ENCODE peak calls at places on chromosomes 13 and 19, in ten cellular contexts. I is body of pancreas; J is left ventricle myocardium inferior; F is effector memory CD4-positive, alpha-beta T cell; V is esophagus squamous epithelium; Y is adrenal gland; H is heart left ventricle; R is mesendoderm; C is mesenchymal stem cell; X is breast epithelium. T is an unnamed sample.

GRCh38 chr13:74158028-74158427 is 23.8 kb upstream of the KLF12 start:
- DNase-seq in I (no peak), J (peak; percentile 19), F (no peak), V (no peak), Y (no peak), H (no peak), R (no peak), C (no peak), X (no peak), T (no peak)

GRCh38 chr19:58229255-58229639 is 533 bp downstream of the ZNF544 start:
- DNase-seq in I (no peak), J (no peak), F (no peak), V (no peak), Y (no peak), H (no peak), R (peak; percentile 76), C (peak; percentile 26), X (no peak), T (peak; percentile 7)

GRCh38 chr19:44662686-44663085 is 8.6 kb upstream of the CEACAM19 start:
- DNase-seq in I (no peak), J (no peak), F (no peak), V (no peak), Y (no peak), H (no peak), R (no peak), C (peak; percentile 56), X (no peak), T (no peak)

GRCh38 chr13:93244141-93244917 is 17.7 kb downstream of the GPC6 start:
- DNase-seq in I (no peak), J (no peak), F (no peak), V (no peak), Y (peak; percentile 25), H (no peak), R (no peak), C (peak; percentile 70), X (no peak), T (no peak)

GRCh38 chr19:44807652-44808462 is 1.0 kb upstream of the BCAM start:
- DNase-seq in I (peak; percentile 57), J (no peak), F (no peak), V (no peak), Y (peak; percentile 40), H (peak; percentile 36), R (peak; percentile 95), C (peak; percentile 65), X (peak; percentile 69), T (peak; percentile 19)

GRCh38 chr19:35516310-35516709 is 2.9 kb upstream of the DMKN start:
- DNase-seq in I (no peak), J (no peak), F (no peak), V (no peak), Y (no peak), H (no peak), R (no peak), C (no peak), X (no peak), T (no peak)

GRCh38 chr19:18253716-18254115 is 20.5 kb downstream of the IQCN start:
- DNase-seq in I (no peak), J (no peak), F (no peak), V (no peak), Y (no peak), H (no peak), R (no peak), C (no peak), X (no peak), T (peak; percentile 93)

GRCh38 chr13:98896868-98897144 is 81.1 kb downstream of the DOCK9 start:
- DNase-seq in I (no peak), J (no peak), F (no peak), V (no peak), Y (no peak), H (no peak), R (no peak), C (no peak), X (no peak), T (no peak)

GRCh38 chr19:50516456-50516855 is 2.7 kb upstream of the ASPDH start:
- DNase-seq in I (no peak), J (no peak), F (no peak), V (no peak), Y (no peak), H (no peak), R (no peak), C (no peak), X (no peak), T (no peak)

GRCh38 chr19:50517704-50518075 is 4.0 kb upstream of the ASPDH start:
- DNase-seq in I (no peak), J (no peak), F (no peak), V (no peak), Y (no peak), H (no peak), R (no peak), C (no peak), X (no peak), T (no peak)

GRCh38 chr19:50516859-50517703 is 3.4 kb upstream of the ASPDH start:
- DNase-seq in I (no peak), J (no peak), F (no peak), V (no peak), Y (no peak), H (no peak), R (no peak), C (no peak), X (no peak), T (no peak)

GRCh38 chr19:50519006-50519575 is 5.4 kb upstream of the ASPDH start:
- DNase-seq in I (no peak), J (no peak), F (no peak), V (no peak), Y (no peak), H (no peak), R (no peak), C (no peak), X (no peak), T (no peak)

DNA sequence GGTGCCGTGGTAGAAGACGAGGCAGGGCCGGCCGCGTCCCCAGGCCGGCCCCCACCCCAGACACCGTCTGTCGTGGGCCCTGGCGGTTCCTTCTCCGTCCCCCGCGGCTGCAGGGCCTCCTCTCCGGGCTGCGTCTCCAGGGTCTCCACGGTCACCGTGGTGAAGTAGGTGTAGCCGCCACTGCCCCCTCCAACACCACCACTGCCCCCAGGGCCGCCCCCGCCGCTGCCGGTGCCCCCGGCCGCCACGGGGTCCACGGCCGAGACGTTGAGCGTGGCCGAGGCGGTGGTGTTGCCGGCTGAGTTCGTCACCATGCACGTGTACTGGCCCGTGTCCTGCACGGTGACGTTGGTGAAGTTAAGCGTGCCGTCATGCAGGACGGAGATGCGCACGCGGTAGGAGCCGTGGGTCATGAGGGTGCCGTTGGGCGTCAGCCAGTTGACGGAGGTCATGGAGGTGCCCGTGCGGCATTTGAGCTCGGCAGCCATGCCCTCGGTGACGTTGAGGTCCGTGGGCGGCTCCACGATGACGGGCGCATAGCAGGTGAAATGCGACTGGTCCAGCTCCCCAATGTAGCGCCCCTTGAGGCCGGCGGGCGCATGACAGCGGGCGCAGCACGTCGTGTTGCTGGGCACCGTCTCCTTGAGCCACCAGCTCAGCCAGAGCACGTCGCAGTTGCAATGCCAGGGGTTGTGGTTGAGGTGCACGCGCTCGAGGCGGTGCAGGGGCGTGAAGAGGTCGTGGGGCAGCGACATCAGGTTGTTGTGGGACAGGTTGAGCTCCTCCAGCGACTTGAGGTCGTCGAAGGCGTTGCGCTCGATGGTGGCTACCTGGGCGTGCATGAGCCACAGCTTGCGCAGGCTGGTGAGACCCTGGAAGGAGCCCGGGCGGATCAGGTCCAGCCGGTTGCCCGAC is 4.6 kb upstream of the ASPDH start:
- DNase-seq in I (no peak), J (no peak), F (no peak), V (no peak), Y (no peak), H (no peak), R (no peak), C (no peak), X (no peak), T (no peak)
- H3K4me3 ChIP-seq in I (no peak overlapping the region), J (no peak overlapping the region), F (no peak overlapping the region), V (no peak overlapping the region), Y (no peak overlapping the region), H (no peak overlapping the region), R (no peak overlapping the region), C (no peak overlapping the region), X (no peak overlapping the region), T (no peak overlapping the region)

GRCh38 chr13:95317037-95317989 is 16.1 kb upstream of the ABCC4 start:
- DNase-seq in I (no peak), J (peak; percentile 25), F (no peak), V (no peak), Y (no peak), H (no peak), R (no peak), C (peak; percentile 75), X (no peak), T (no peak)
- H3K27me3 ChIP-seq in I (no peaks in the 10 kb centered on the region), J (no peaks in the 10 kb centered on the region), F (no peaks in the 10 kb centered on the region), V (no peaks in the 10 kb centered on the region), Y (no peaks in the 10 kb centered on the region), H (no peaks in the 10 kb centered on the region), R (no peaks in the 10 kb centered on the region), C (no peaks in the 10 kb centered on the region), X (no peaks in the 10 kb centered on the region), T (no peaks in the 10 kb centered on the region)

GRCh38 chr13:31864307-31864706 is 125.0 kb downstream of the RXFP2 start:
- DNase-seq in I (no peak), J (no peak), F (no peak), V (no peak), Y (no peak), H (no peak), R (no peak), C (no peak), X (no peak), T (no peak)

GRCh38 chr13:31862828-31863227 is 123.5 kb downstream of the RXFP2 start:
- DNase-seq in I (no peak), J (no peak), F (no peak), V (no peak), Y (no peak), H (no peak), R (no peak), C (no peak), X (no peak), T (no peak)

GRCh38 chr13:31860002-31860401 is 120.7 kb downstream of the RXFP2 start:
- DNase-seq in I (no peak), J (no peak), F (no peak), V (no peak), Y (no peak), H (no peak), R (no peak), C (no peak), X (no peak), T (no peak)

DNA sequence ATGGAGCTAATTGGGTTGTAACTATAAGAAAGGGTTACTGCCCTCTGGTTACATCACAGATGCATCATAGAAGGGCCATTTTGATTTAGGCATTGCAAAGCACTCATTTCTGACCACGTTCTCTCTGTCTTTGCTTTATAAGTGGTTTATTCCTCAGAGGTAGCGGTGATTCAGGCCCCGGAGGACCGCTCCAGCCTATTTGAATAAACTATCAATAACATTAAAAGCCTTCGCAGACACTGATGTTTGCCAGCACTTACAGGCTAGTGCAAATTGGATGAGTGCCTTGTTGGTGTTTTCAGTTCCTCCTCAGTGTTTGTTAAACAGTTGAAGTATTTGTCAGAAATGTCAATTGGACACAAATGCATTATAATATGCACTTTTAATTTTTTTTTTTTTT is 120.2 kb downstream of the RXFP2 start:
- DNase-seq in I (no peak), J (no peak), F (no peak), V (no peak), Y (no peak), H (no peak), R (no peak), C (no peak), X (no peak), T (no peak)
- H3K4me3 ChIP-seq in I (no peak overlapping the region), J (peak overlapping the region; percentile 3), F (no peak overlapping the region), V (no peak overlapping the region), Y (no peak overlapping the region), H (no peak overlapping the region), R (no peak overlapping the region), C (no peak overlapping the region), X (no peak overlapping the region), T (no peak overlapping the region)

GRCh38 chr19:39046037-39046821 is 13.9 kb upstream of the FBXO27 start:
- DNase-seq in I (no peak), J (no peak), F (no peak), V (no peak), Y (no peak), H (no peak), R (peak; percentile 57), C (peak; percentile 23), X (no peak), T (peak; percentile 82)

GRCh38 chr19:39045506-39045905 is 13.2 kb upstream of the FBXO27 start:
- DNase-seq in I (no peak), J (no peak), F (no peak), V (no peak), Y (no peak), H (no peak), R (no peak), C (no peak), X (no peak), T (no peak)

GRCh38 chr19:39052846-39053245 is 20.5 kb upstream of the FBXO27 start:
- DNase-seq in I (no peak), J (no peak), F (no peak), V (no peak), Y (no peak), H (no peak), R (no peak), C (no peak), X (no peak), T (no peak)

GRCh38 chr19:39052243-39052746 is 19.9 kb upstream of the FBXO27 start:
- DNase-seq in I (peak; percentile 59), J (peak; percentile 30), F (peak; percentile 56), V (no peak), Y (peak; percentile 50), H (peak; percentile 40), R (peak; percentile 68), C (peak; percentile 37), X (peak; percentile 57), T (peak; percentile 53)

GRCh38 chr19:39047076-39047475 is 14.7 kb upstream of the FBXO27 start:
- DNase-seq in I (no peak), J (no peak), F (no peak), V (no peak), Y (no peak), H (no peak), R (no peak), C (no peak), X (no peak), T (peak; percentile 91)
- H3K27me3 ChIP-seq in I (no peaks in the 10 kb centered on the region), J (peaks cover 43% of the 10 kb centered on the region), F (no peaks in the 10 kb centered on the region), V (no peaks in the 10 kb centered on the region), Y (no peaks in the 10 kb centered on the region), H (no peaks in the 10 kb centered on the region), R (no peaks in the 10 kb centered on the region), C (peaks cover 3% of the 10 kb centered on the region), X (no peaks in the 10 kb centered on the region), T (no peaks in the 10 kb centered on the region)

T was measured in small intestine.